ENCODE peak calls at places on chromosomes 13 and 19, in four cellular contexts. J is H9, Q is IMR-90, L is H1. T is an unnamed sample.
A peak's percentile ranks its signal among the peaks of the same experiment; 100 is the strongest.

GRCh38 chr19:6733338-6734095 is 3.9 kb downstream of the GPR108 start:
- DNase-seq in J (no peak), Q (no peak), L (peak; percentile 82), T (no peak)

GRCh38 chr19:6717036-6717435 is 3.4 kb downstream of the C3 start:
- DNase-seq in J (peak; percentile 48), Q (no peak), L (no peak), T (peak; percentile 54)

GRCh38 chr19:49939721-49940481 is 10.6 kb upstream of the NUP62 start:
- DNase-seq in J (no peak), Q (no peak), L (no peak), T (no peak)

GRCh38 chr13:41465215-41465907 is 8.0 kb downstream of the RGCC start:
- DNase-seq in J (no peak), Q (peak; percentile 94), L (no peak), T (no peak)

GRCh38 chr13:55219538-55219937 is 1921.2 kb upstream of the PRR20A start:
- DNase-seq in J (no peak), Q (no peak), L (no peak), T (no peak)

GRCh38 chr19:2636897-2637683 is 65.4 kb downstream of the GNG7 start:
- DNase-seq in J (peak; percentile 86), Q (peak; percentile 31), L (peak; percentile 89), T (peak; percentile 84)

GRCh38 chr13:36163303-36163702 is 32.1 kb upstream of the DCLK1 start:
- DNase-seq in J (no peak), Q (no peak), L (no peak), T (peak; percentile 17)

GRCh38 chr19:281992-282391 is 9.2 kb downstream of the PLPP2 start:
- DNase-seq in J (no peak), Q (no peak), L (peak; percentile 47), T (no peak)

GRCh38 chr13:41915096-41915495 is 45.8 kb downstream of the VWA8 start:
- DNase-seq in J (no peak), Q (peak; percentile 45), L (no peak), T (no peak)

GRCh38 chr19:32219392-32219791 is 126.0 kb upstream of the ZNF507 start:
- DNase-seq in J (no peak), Q (no peak), L (no peak), T (no peak)

GRCh38 chr19:10516064-10516385 is 1.2 kb downstream of the S1PR5 start:
- DNase-seq in J (no peak), Q (no peak), L (no peak), T (no peak)

GRCh38 chr19:44576843-44577565 is 36.4 kb upstream of the IGSF23 start:
- DNase-seq in J (peak; percentile 70), Q (peak; percentile 20), L (no peak), T (peak; percentile 75)

GRCh38 chr19:18895038-18895827 is 725 bp downstream of the CERS1 start:
- DNase-seq in J (peak; percentile 82), Q (no peak), L (peak; percentile 80), T (peak; percentile 81)

GRCh38 chr19:8397746-8398721 is 7.9 kb downstream of the RAB11B start:
- DNase-seq in J (no peak), Q (no peak), L (no peak), T (no peak)

GRCh38 chr13:33639158-33639557 is 178.8 kb upstream of the RFC3 start:
- DNase-seq in J (no peak), Q (peak; percentile 44), L (no peak), T (no peak)

GRCh38 chr13:79492313-79492798 is 11.4 kb downstream of the NDFIP2 start:
- DNase-seq in J (peak; percentile 31), Q (peak; percentile 13), L (no peak), T (peak; percentile 61)

GRCh38 chr19:1155352-1156304 is 18.4 kb downstream of the SBNO2 start:
- DNase-seq in J (no peak), Q (no peak), L (no peak), T (no peak)

GRCh38 chr13:59843040-59843439 is 320.7 kb downstream of the DIAPH3 start:
- DNase-seq in J (no peak), Q (no peak), L (no peak), T (peak; percentile 51)

GRCh38 chr13:107124129-107124718 is 556.3 kb upstream of the ARGLU1 start:
- DNase-seq in J (no peak), Q (peak; percentile 36), L (no peak), T (peak; percentile 33)

GRCh38 chr19:14031719-14032480 is at the start of gene IL27RA:
- DNase-seq in J (peak; percentile 77), Q (peak; percentile 31), L (peak; percentile 84), T (peak; percentile 63)

GRCh38 chr13:94140027-94140426 is 339.5 kb downstream of the DCT start:
- DNase-seq in J (no peak), Q (no peak), L (no peak), T (no peak)

GRCh38 chr19:55536951-55537740 is at the start of gene SBK2:
- DNase-seq in J (peak; percentile 93), Q (no peak), L (peak; percentile 98), T (peak; percentile 75)

GRCh38 chr13:93029536-93029935 is 197.1 kb upstream of the GPC6 start:
- DNase-seq in J (no peak), Q (peak; percentile 67), L (no peak), T (no peak)

GRCh38 chr13:102721800-102722231 is 27.0 kb upstream of the METTL21C start:
- DNase-seq in J (no peak), Q (no peak), L (no peak), T (no peak)

GRCh38 chr19:23393121-23393520 is 2.1 kb downstream of the ZNF91 start:
- DNase-seq in J (no peak), Q (no peak), L (no peak), T (no peak)

DNA sequence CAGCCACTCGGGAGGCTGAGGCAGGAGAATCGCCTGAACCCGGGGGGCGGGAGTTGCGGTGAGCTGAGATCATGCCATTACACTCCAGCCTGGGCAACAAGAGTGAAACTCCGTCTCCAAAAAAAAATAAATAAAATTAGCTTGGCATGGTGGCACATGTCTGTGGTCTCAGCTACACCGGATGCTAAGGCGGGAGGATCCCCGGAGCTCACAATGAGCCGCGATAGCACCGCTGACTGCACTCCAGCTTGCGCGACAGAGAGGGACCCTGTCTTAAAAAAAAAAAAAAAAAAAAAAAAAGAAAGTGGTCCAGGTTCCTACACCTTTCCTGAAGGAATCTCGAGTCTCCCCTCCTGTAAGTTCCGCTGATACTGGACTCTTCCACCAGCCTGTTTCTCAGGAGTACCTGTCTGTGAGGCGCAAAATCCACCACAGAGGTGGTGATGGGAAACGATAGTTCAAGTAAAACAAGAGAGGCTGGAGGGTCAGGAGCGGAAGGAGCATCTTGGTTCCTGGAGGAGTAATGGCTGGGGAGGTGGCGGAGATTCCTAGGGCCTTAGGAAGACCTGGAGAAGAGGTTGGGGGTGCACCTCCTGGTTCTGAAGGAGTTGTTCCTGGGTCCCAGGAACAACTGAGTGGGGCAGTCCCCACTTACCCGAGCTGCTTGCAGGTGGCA is 468 bp downstream of the FUT1 start:
- DNase-seq in J (no peak), Q (no peak), L (no peak), T (peak; percentile 65)
- H3K23ac ChIP-seq in J (no peak overlapping the region), Q (no peak overlapping the region), L (no peak overlapping the region), T (no peak overlapping the region)

GRCh38 chr13:98571955-98572662 is 4.8 kb downstream of the STK24 start:
- DNase-seq in J (no peak), Q (peak; percentile 47), L (no peak), T (peak; percentile 22)
- H3K18ac ChIP-seq in J (no peak overlapping the region), Q (no peak overlapping the region), L (peak overlapping the region; percentile 19), T (no peak overlapping the region)

DNA sequence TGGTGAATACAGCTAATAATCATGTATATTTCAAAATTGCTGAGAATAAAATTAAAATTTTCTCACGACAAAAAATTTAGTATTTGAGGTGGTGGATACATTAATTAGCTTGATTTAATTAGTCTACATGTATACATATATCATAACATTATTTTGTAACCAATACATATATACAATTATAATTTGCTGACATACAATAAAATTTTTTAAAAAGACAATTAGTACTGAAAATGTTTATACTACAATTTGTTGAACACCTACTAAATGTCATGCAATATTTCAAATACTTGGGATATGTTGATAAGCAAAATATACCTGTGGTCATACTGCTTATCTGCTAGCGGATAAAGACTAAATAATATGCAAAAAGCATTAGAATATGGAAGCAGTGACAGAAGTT is 586.5 kb downstream of the SLITRK6 start:
- DNase-seq in J (no peak), Q (no peak), L (no peak), T (no peak)
- H3K56ac ChIP-seq in J (no peak overlapping the region), Q (no peak overlapping the region), L (no peak overlapping the region), T (no peak overlapping the region)

GRCh38 chr13:24263652-24264051 is 45.7 kb upstream of the C1QTNF9 start:
- DNase-seq in J (no peak), Q (peak; percentile 88), L (no peak), T (no peak)

GRCh38 chr13:24265453-24265852 is 43.9 kb upstream of the C1QTNF9 start:
- DNase-seq in J (no peak), Q (no peak), L (no peak), T (no peak)

GRCh38 chr13:24267283-24267682 is 42.1 kb upstream of the C1QTNF9 start:
- DNase-seq in J (no peak), Q (no peak), L (no peak), T (no peak)

GRCh38 chr13:24264976-24265375 is 44.4 kb upstream of the C1QTNF9 start:
- DNase-seq in J (no peak), Q (no peak), L (no peak), T (no peak)

DNA sequence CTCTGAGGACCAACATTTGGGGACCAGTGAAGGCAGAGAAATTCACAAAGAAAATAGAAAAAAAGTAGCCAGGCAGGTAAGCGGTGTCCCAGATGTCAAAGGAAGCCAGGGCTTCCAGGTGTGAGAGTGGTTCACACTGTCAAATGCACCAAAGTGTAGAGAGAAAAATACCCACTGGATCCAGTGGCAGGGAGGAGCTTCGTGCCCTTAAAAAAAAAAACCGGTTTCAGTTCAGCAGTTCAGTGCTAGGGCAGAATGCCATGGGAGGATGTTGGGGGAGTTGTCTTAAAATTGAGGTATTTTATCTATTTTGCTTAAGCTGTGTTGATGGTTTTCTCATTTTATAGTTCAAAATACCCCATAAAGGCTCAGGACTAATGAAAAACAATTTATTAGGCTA is 47.8 kb upstream of the C1QTNF9 start:
- DNase-seq in J (no peak), Q (no peak), L (no peak), T (no peak)
- H3K23ac ChIP-seq in J (no peak overlapping the region), Q (no peak overlapping the region), L (no peak overlapping the region), T (no peak overlapping the region)

DNA sequence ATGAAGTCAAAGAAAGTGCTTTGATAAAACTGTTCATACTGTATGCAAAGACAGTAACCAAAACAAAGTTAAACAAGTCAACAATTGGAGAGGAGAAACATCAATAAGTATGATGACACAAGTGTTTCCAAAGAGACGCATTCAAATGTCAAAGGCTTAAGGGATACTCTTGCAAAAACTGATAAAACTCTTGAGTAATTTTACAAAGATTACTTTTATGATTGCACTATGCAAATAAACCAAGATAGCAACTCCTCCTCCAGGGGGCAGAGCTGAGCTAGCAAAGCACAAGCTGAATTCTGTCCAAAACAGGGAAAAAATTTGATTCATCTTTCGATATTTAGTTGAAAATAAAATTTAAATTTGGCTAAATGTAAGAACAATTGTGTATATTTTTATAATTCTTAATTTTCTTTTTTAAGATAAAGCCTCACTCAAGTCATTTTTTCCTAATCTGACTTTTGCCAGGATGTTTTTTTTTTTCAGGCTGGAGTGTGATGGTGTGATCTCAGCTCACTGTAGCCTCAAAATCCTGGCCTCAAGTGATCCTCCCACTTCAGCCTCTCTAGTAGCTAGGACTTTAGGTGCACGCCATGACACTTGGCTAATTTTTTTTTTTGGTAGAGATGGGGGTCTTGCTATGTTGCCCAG is 84.0 kb downstream of the MZT1 start:
- DNase-seq in J (no peak), Q (peak; percentile 44), L (peak; percentile 63), T (peak; percentile 35)
- H3K18ac ChIP-seq in J (no peak overlapping the region), Q (no peak overlapping the region), L (no peak overlapping the region), T (no peak overlapping the region)

GRCh38 chr13:111595791-111596190 is 275.3 kb downstream of the TEX29 start:
- DNase-seq in J (no peak), Q (no peak), L (no peak), T (no peak)
- H3K56ac ChIP-seq in J (no peak overlapping the region), Q (no peak overlapping the region), L (no peak overlapping the region), T (no peak overlapping the region)

T was measured in mesendoderm.